ENCODE peak calls at places on chromosomes 5 and 9, in six cellular contexts. One of them, this sample, is unnamed.

GRCh38 chr5:127369772-127370171 is 79.2 kb downstream of the MEGF10 start:
- DNase-seq in K562: no peak
- DNase-seq in SK-N-SH: no peak
- DNase-seq in GM12878: no peak
- DNase-seq in HepG2: no peak
- DNase-seq in HL-60: no peak
- DNase-seq in this sample: no peak

GRCh38 chr5:180084638-180085561 is 13.3 kb upstream of the RNF130 start:
- DNase-seq in HepG2: peak
- DNase-seq in GM12878: no peak
- DNase-seq in K562: peak
- DNase-seq in SK-N-SH: peak
- DNase-seq in HL-60: no peak
- DNase-seq in this sample: peak

GRCh38 chr5:55176176-55176818 is 3.3 kb upstream of the CDC20B start:
- DNase-seq in HL-60: no peak
- DNase-seq in GM12878: no peak
- DNase-seq in HepG2: peak
- DNase-seq in K562: peak
- DNase-seq in SK-N-SH: peak
- DNase-seq in this sample: no peak

GRCh38 chr9:76531231-76531775 is 72.3 kb downstream of the GCNT1 start:
- DNase-seq in GM12878: no peak
- DNase-seq in SK-N-SH: no peak
- DNase-seq in HL-60: no peak
- DNase-seq in HepG2: no peak
- DNase-seq in K562: no peak
- DNase-seq in this sample: no peak

GRCh38 chr5:115758356-115758755 is 58.1 kb downstream of the CDO1 start:
- DNase-seq in HL-60: no peak
- DNase-seq in K562: no peak
- DNase-seq in GM12878: peak
- DNase-seq in SK-N-SH: no peak
- DNase-seq in HepG2: no peak
- DNase-seq in this sample: no peak

GRCh38 chr9:17402309-17402708 is 176.6 kb upstream of the SH3GL2 start:
- DNase-seq in K562: no peak
- DNase-seq in HepG2: peak
- DNase-seq in SK-N-SH: no peak
- DNase-seq in HL-60: no peak
- DNase-seq in GM12878: no peak
- DNase-seq in this sample: no peak

GRCh38 chr5:168978015-168978414 is 322.9 kb downstream of the SLIT3 start:
- DNase-seq in HepG2: no peak
- DNase-seq in GM12878: no peak
- DNase-seq in K562: no peak
- DNase-seq in SK-N-SH: no peak
- DNase-seq in HL-60: no peak
- DNase-seq in this sample: no peak

GRCh38 chr5:144864113-144864512 is 693.4 kb downstream of the KCTD16 start:
- DNase-seq in GM12878: no peak
- DNase-seq in SK-N-SH: no peak
- DNase-seq in HepG2: no peak
- DNase-seq in K562: no peak
- DNase-seq in HL-60: no peak
- DNase-seq in this sample: no peak

GRCh38 chr9:130237763-130238524 is 27.6 kb upstream of the HMCN2 start:
- DNase-seq in SK-N-SH: no peak
- DNase-seq in K562: no peak
- DNase-seq in HepG2: no peak
- DNase-seq in GM12878: no peak
- DNase-seq in HL-60: no peak
- DNase-seq in this sample: no peak

GRCh38 chr5:150419630-150420270 is 7.0 kb upstream of the CD74 start:
- DNase-seq in K562: no peak
- DNase-seq in SK-N-SH: no peak
- DNase-seq in HepG2: no peak
- DNase-seq in GM12878: no peak
- DNase-seq in HL-60: no peak
- DNase-seq in this sample: no peak

GRCh38 chr5:109689740-109690455 is at the start of gene MAN2A1:
- DNase-seq in GM12878: no peak
- DNase-seq in K562: peak
- DNase-seq in HepG2: peak
- DNase-seq in HL-60: no peak
- DNase-seq in SK-N-SH: peak
- DNase-seq in this sample: peak

GRCh38 chr5:16886366-16886736 is 49.7 kb downstream of the MYO10 start:
- DNase-seq in K562: no peak
- DNase-seq in SK-N-SH: no peak
- DNase-seq in HepG2: no peak
- DNase-seq in HL-60: no peak
- DNase-seq in GM12878: no peak
- DNase-seq in this sample: no peak

GRCh38 chr5:76642390-76643040 is 19.3 kb upstream of the F2RL2 start:
- DNase-seq in HL-60: no peak
- DNase-seq in GM12878: no peak
- DNase-seq in HepG2: no peak
- DNase-seq in K562: no peak
- DNase-seq in SK-N-SH: no peak
- DNase-seq in this sample: no peak

GRCh38 chr5:140020601-140021177 is 22.4 kb downstream of the NRG2 start:
- DNase-seq in SK-N-SH: no peak
- DNase-seq in HepG2: no peak
- DNase-seq in GM12878: no peak
- DNase-seq in HL-60: no peak
- DNase-seq in K562: no peak
- DNase-seq in this sample: no peak

GRCh38 chr5:54883374-54884194 is 101.8 kb downstream of the ESM1 start:
- DNase-seq in GM12878: no peak
- DNase-seq in K562: peak
- DNase-seq in HepG2: no peak
- DNase-seq in HL-60: no peak
- DNase-seq in SK-N-SH: peak
- DNase-seq in this sample: peak

GRCh38 chr9:27090231-27090630 is 18.8 kb upstream of the TEK start:
- DNase-seq in HepG2: no peak
- DNase-seq in K562: no peak
- DNase-seq in HL-60: no peak
- DNase-seq in SK-N-SH: no peak
- DNase-seq in GM12878: no peak
- DNase-seq in this sample: no peak

GRCh38 chr5:141692533-141692888 is 10.5 kb upstream of the ARAP3 start:
- DNase-seq in HL-60: no peak
- DNase-seq in HepG2: no peak
- DNase-seq in GM12878: no peak
- DNase-seq in SK-N-SH: no peak
- DNase-seq in K562: no peak
- DNase-seq in this sample: no peak

GRCh38 chr5:148921350-148921749 is 94.9 kb downstream of the ADRB2 start:
- DNase-seq in GM12878: no peak
- DNase-seq in K562: no peak
- DNase-seq in HL-60: no peak
- DNase-seq in HepG2: no peak
- DNase-seq in SK-N-SH: no peak
- DNase-seq in this sample: no peak

GRCh38 chr9:129667850-129668249 is 2.4 kb downstream of the PRRX2 start:
- DNase-seq in GM12878: no peak
- DNase-seq in SK-N-SH: no peak
- DNase-seq in K562: no peak
- DNase-seq in HL-60: no peak
- DNase-seq in HepG2: no peak
- DNase-seq in this sample: no peak

DNA sequence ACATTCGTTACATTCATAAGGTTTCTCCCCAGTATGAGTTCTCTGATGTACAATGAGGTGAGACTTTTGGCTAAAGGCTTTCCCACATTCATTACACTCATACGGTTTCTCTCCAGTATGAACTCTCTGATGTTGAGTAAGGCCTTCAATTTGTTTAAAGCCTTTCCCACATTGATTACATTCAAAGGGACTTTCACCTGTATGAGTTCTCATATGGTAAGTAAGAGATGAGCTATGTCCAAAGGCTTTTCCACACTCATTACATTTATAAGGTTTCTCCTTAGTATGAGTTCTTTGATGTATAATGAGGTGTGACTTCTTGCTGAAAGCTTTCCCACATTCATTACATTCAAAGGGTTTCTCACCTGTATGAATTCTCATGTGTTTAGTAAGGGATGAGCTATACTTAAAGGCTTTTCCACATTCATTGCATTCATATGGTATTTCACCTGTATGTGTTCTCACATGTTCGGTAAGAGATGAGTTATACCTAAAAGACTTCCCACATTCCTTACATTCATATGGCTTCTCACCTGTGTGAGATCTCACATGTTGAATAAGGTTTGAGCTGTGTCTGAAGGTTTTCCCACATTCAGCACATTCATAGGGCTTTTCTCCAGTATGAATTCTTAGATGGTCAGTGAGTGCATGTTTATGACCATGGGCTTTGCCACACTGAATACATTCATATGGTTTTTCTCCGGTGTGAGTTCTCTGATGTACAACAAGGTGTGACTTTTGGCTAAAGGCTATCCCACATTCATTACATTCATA is 13.5 kb downstream of the ZFP37 start:
- DNase-seq in SK-N-SH: no peak
- DNase-seq in GM12878: no peak
- DNase-seq in HL-60: no peak
- DNase-seq in K562: no peak
- DNase-seq in HepG2: no peak
- DNase-seq in this sample: no peak
- TF ChIP-seq GABPA in SK-N-SH: no peak
- TF ChIP-seq GABPA in GM12878: no peak
- TF ChIP-seq GABPA in HL-60: no peak
- TF ChIP-seq GABPA in K562: no peak
- TF ChIP-seq GABPA in HepG2: no peak
- TF ChIP-seq GABPA in this sample: no peak

GRCh38 chr5:98755406-98755805 is 18.1 kb upstream of the RGMB start:
- DNase-seq in HepG2: no peak
- DNase-seq in SK-N-SH: no peak
- DNase-seq in HL-60: no peak
- DNase-seq in K562: no peak
- DNase-seq in GM12878: no peak
- DNase-seq in this sample: no peak
- TF ChIP-seq GABPA in HepG2: no peak
- TF ChIP-seq GABPA in SK-N-SH: no peak
- TF ChIP-seq GABPA in HL-60: no peak
- TF ChIP-seq GABPA in K562: no peak
- TF ChIP-seq GABPA in GM12878: no peak
- TF ChIP-seq GABPA in this sample: no peak

DNA sequence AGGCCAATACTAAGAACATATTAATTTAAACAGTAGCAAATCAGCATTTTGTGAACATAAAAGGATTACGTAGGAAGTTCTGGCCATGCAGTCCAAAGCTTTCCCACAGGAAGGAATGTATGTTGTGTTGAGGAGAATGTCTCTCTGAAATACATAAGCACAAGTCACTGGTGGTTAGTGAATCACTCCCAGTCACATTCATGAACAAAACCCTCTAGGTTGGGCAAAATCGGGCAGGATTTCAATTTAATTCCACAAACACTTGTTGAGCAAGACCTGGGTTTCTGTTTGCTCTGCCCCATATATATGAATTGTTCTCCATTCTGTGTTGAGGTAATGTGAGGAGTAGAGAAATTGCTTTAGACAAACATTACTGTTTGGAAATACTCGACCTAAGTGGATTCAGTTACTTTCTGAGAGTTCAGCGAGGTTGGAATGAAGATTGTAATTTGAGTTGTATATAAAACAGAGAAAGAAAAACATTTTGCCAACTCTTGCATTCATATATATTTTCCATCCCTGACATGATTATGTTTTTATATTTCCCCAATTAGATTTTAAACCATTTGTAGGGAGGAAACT is 127.6 kb upstream of the RPS23 start:
- DNase-seq in K562: no peak
- DNase-seq in HL-60: no peak
- DNase-seq in SK-N-SH: no peak
- DNase-seq in GM12878: no peak
- DNase-seq in HepG2: peak
- DNase-seq in this sample: no peak
- TF ChIP-seq GABPA in K562: no peak
- TF ChIP-seq GABPA in HL-60: no peak
- TF ChIP-seq GABPA in SK-N-SH: no peak
- TF ChIP-seq GABPA in GM12878: no peak
- TF ChIP-seq GABPA in HepG2: no peak
- TF ChIP-seq GABPA in this sample: no peak

GRCh38 chr9:134645607-134646365 is 4.2 kb downstream of the COL5A1 start:
- DNase-seq in SK-N-SH: no peak
- DNase-seq in GM12878: no peak
- DNase-seq in HepG2: no peak
- DNase-seq in HL-60: no peak
- DNase-seq in K562: no peak
- DNase-seq in this sample: no peak

GRCh38 chr9:134647359-134648115 is 5.9 kb downstream of the COL5A1 start:
- DNase-seq in SK-N-SH: no peak
- DNase-seq in HL-60: no peak
- DNase-seq in GM12878: no peak
- DNase-seq in HepG2: no peak
- DNase-seq in K562: no peak
- DNase-seq in this sample: no peak

GRCh38 chr9:134642385-134643181 is 980 bp downstream of the COL5A1 start:
- DNase-seq in HepG2: no peak
- DNase-seq in HL-60: no peak
- DNase-seq in K562: no peak
- DNase-seq in GM12878: no peak
- DNase-seq in SK-N-SH: peak
- DNase-seq in this sample: no peak

GRCh38 chr9:134643306-134643705 is 1.7 kb downstream of the COL5A1 start:
- DNase-seq in K562: no peak
- DNase-seq in HL-60: no peak
- DNase-seq in GM12878: no peak
- DNase-seq in SK-N-SH: peak
- DNase-seq in HepG2: no peak
- DNase-seq in this sample: no peak

DNA sequence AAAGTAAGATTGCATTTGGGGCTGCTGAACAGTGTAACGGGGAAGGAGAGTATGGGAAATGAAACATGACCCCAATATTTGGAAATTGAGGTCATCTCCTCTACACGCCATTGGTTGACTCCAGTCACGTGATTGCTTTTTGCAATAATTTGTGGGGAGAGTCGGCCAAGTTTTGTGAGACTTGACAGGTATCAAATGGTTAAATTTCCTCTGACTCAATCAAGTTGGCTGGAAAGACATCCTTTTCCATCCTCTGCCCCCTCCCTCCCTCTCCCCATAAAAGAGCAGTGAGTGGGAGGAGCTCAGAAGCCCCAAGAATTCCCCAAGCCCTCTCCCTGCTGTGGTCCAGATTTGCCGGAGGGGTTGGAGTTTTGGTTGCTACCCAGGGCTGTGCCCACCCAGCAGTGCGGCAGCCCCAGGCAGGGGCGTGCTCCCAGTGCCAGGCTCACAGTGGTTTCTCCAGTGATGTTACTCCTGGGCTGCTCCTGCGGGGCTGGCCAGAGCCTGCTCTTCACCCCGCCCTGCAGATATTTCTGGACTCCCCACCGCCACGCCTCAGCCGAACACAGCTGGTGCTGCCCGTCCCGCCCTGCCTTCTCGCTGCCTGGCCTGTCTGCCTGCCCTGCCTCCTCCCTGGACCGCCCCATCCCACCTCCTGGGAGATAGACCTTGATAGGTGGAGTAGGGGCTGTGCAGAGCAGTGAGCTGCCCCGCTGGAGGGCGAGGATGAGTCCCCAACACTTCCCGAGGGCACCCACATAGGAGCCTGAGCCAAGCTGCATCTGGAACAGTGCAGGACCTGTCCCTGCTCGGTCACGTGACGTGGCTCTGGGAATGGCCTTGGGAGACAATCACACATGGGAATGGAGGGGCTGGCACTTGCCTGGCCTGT is 3.4 kb downstream of the COL5A1 start:
- DNase-seq in SK-N-SH: peak
- DNase-seq in HL-60: no peak
- DNase-seq in HepG2: no peak
- DNase-seq in K562: no peak
- DNase-seq in GM12878: no peak
- DNase-seq in this sample: no peak
- TF ChIP-seq GABPA in SK-N-SH: no peak
- TF ChIP-seq GABPA in HL-60: no peak
- TF ChIP-seq GABPA in HepG2: no peak
- TF ChIP-seq GABPA in K562: no peak
- TF ChIP-seq GABPA in GM12878: no peak
- TF ChIP-seq GABPA in this sample: no peak